ENCODE peak calls at places on chromosomes 11 and 22, in seven cellular contexts. I is IMR-90, B is H9, M is mesenchymal stem cell, D is mesendoderm, H is H1, Z is trophoblast cell. N is an unnamed sample.

GRCh38 chr11:109590782-109591181 is 168.8 kb downstream of the C11orf87 start:
- DNase-seq in B (no peak), H (no peak), D (no peak), I (no peak), Z (no peak), M (no peak), N (no peak)

GRCh38 chr22:20111045-20111688 is 4.7 kb upstream of the RANBP1 start:
- DNase-seq in I (peak; percentile 5), H (no peak), D (peak; percentile 55), B (no peak), M (peak; percentile 44), Z (peak; percentile 31), N (no peak)

GRCh38 chr11:117613521-117613920 is 183.5 kb downstream of the DSCAML1 start:
- DNase-seq in H (peak; percentile 61), I (no peak), M (no peak), Z (no peak), B (peak; percentile 62), D (peak; percentile 86), N (no peak)

GRCh38 chr11:123798513-123799252 is 7.5 kb downstream of the OR6M1 start:
- DNase-seq in B (no peak), H (no peak), D (no peak), Z (no peak), I (no peak), M (no peak), N (no peak)

GRCh38 chr11:33060271-33060670 is 20.9 kb downstream of the TCP11L1 start:
- DNase-seq in I (no peak), Z (no peak), D (no peak), B (no peak), H (no peak), M (no peak), N (no peak)

GRCh38 chr11:72813740-72814138 is 472 bp upstream of the ATG16L2 start:
- DNase-seq in H (no peak), Z (peak; percentile 83), B (peak; percentile 75), I (peak; percentile 66), M (no peak), D (no peak), N (no peak)

GRCh38 chr22:30574095-30574981 is at the start of gene GAL3ST1:
- DNase-seq in M (no peak), I (no peak), Z (no peak), H (no peak), B (peak; percentile 59), D (peak; percentile 30), N (peak; percentile 45)

GRCh38 chr22:48089601-48090331 is 1327.3 kb downstream of the TBC1D22A start:
- DNase-seq in Z (no peak), M (no peak), D (no peak), B (no peak), I (no peak), H (no peak), N (no peak)

GRCh38 chr22:43782448-43782847 is 29.7 kb downstream of the EFCAB6 start:
- DNase-seq in Z (no peak), I (peak; percentile 40), H (no peak), B (no peak), M (no peak), D (no peak), N (no peak)

GRCh38 chr22:48845356-48845936 is 982.2 kb downstream of the BRD1 start:
- DNase-seq in D (no peak), M (no peak), B (no peak), H (no peak), I (no peak), Z (no peak), N (no peak)

DNA sequence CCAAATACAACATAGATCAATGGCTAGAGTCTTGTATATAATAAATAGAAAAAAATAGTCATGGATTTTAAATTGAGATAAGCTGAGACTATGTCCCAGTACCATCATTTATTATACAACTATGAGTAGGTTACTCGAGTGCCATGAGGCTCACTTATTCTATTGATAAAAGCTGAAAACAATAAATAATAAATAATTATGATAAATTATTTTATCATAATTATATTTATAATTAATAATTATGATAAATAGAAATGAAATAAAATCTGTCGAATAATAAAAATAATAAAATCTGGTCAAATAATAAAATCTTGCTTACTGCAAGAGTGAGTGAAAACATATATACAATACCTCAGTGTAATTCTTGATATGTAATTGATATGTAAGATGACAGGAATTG is 801.4 kb downstream of the FAM181B start:
- DNase-seq in D (no peak), Z (no peak), B (no peak), M (no peak), I (no peak), H (no peak), N (no peak)
- H3K23ac ChIP-seq in D (no peak overlapping the region), Z (no peak overlapping the region), B (no peak overlapping the region), M (no peak overlapping the region), I (no peak overlapping the region), H (no peak overlapping the region), N (no peak overlapping the region)

GRCh38 chr11:120613264-120614226 is 102.0 kb downstream of the GRIK4 start:
- DNase-seq in M (no peak), I (no peak), D (peak; percentile 60), Z (no peak), H (no peak), B (no peak), N (no peak)

GRCh38 chr11:120612363-120613263 is 101.1 kb downstream of the GRIK4 start:
- DNase-seq in I (peak; percentile 67), H (no peak), Z (no peak), D (peak; percentile 47), B (no peak), M (peak; percentile 76), N (no peak)

GRCh38 chr11:120622189-120622912 is 110.8 kb downstream of the GRIK4 start:
- DNase-seq in H (no peak), I (no peak), D (no peak), B (no peak), M (peak; percentile 10), Z (peak; percentile 53), N (no peak)

GRCh38 chr11:120618399-120618798 is 106.9 kb downstream of the GRIK4 start:
- DNase-seq in M (no peak), D (no peak), B (no peak), H (no peak), I (no peak), Z (no peak), N (no peak)
- H3K23ac ChIP-seq in M (no peak overlapping the region), D (no peak overlapping the region), B (no peak overlapping the region), H (no peak overlapping the region), I (no peak overlapping the region), Z (no peak overlapping the region), N (no peak overlapping the region)

GRCh38 chr11:81585534-81585933 is 1148.1 kb downstream of the FAM181B start:
- DNase-seq in M (no peak), D (no peak), I (no peak), Z (no peak), H (no peak), B (no peak), N (no peak)
- H3K23ac ChIP-seq in M (no peak overlapping the region), D (no peak overlapping the region), I (no peak overlapping the region), Z (no peak overlapping the region), H (no peak overlapping the region), B (no peak overlapping the region), N (no peak overlapping the region)

DNA sequence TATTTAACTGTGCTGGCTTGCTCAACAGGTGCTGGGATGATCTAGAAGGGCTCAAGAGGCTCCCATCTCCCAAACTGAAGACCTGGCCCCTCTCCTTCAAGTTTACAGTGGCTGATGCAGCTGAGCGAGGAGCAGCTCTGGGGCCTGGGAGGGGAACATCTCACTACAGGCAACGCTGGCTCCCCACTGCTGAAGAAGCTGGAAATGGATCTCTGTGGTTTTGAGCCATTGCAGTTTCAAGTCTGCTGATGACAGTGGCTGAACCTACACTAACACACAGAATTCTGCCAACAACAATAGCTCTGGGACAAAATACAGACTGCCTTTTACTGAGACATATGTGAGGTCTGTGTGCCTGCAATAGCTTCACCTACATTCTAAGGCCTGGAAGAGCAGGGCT is 504.8 kb upstream of the B3GAT1 start:
- DNase-seq in H (no peak), Z (no peak), B (no peak), I (no peak), M (no peak), D (no peak), N (no peak)
- H3K23ac ChIP-seq in H (no peak overlapping the region), Z (no peak overlapping the region), B (no peak overlapping the region), I (no peak overlapping the region), M (no peak overlapping the region), D (no peak overlapping the region), N (no peak overlapping the region)

GRCh38 chr11:44417756-44418437 is 108.0 kb upstream of the ALX4 start:
- DNase-seq in H (no peak), D (no peak), Z (no peak), B (no peak), I (no peak), M (no peak), N (no peak)
- H3K23ac ChIP-seq in H (no peak overlapping the region), D (no peak overlapping the region), Z (no peak overlapping the region), B (no peak overlapping the region), I (no peak overlapping the region), M (no peak overlapping the region), N (no peak overlapping the region)

GRCh38 chr11:119339581-119340334 is 925 bp downstream of the C1QTNF5 start:
- DNase-seq in B (peak; percentile 83), D (peak; percentile 61), I (no peak), Z (no peak), H (peak; percentile 94), M (peak; percentile 66), N (peak; percentile 82)

GRCh38 chr11:119342023-119342300 is 1.3 kb upstream of the C1QTNF5 start:
- DNase-seq in M (no peak), Z (no peak), I (no peak), H (no peak), D (no peak), B (no peak), N (no peak)

GRCh38 chr11:119338946-119339580 is 1.6 kb downstream of the C1QTNF5 start:
- DNase-seq in Z (no peak), B (peak; percentile 40), D (no peak), M (peak; percentile 24), H (peak; percentile 59), I (no peak), N (no peak)

GRCh38 chr11:119341222-119342022 is 739 bp upstream of the C1QTNF5 start:
- DNase-seq in Z (no peak), H (no peak), B (peak; percentile 72), I (no peak), M (no peak), D (no peak), N (no peak)

DNA sequence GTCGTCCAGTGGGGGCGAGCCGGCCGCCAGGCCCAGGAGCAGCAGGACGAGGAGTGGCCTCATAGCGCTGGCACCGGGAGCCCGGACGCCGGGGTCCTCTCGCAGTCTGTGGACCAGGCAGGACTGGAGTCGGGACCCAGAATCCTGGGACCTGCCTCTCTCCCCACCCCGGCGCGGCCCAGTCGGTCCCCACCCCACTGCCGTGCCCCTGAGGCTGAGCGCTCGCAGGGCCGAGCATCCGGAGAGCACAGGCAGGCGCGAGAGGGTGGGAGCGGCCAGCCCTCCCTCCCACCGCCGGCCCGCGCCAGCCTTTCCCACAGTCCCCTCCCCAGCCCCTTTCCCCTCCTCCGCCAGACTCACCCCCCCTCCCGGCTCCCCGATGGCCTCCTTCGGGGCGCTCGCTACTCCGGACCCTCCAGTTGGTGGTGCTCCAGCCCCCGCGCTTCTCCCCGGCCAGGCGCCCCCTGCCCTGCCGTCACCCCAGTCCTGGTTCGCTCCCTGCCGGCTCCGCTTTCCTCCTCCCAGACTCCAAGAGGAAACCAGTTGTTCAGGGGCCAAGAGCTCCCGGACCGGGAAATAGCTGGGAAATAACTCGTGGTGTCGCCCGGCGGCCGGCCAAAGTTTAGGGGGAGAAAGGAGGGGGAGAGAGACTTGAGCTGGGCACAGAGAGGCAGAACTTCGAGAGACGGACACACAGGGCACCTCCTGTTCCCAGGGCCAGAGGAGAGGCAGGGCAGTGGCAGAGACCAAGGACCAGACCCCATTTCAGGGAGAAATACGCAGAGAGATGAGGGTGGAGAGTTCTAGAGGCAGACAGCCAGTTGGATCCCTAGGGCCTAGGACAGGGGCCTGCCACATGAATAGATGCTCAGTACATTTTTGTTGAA is at the start of gene C1QTNF5:
- DNase-seq in D (peak; percentile 48), Z (no peak), I (peak; percentile 57), M (peak; percentile 74), B (peak; percentile 52), H (peak; percentile 70), N (no peak)
- H3K23ac ChIP-seq in D (peak within 1 kb of the TSS; percentile 45), Z (no peak within 1 kb of the TSS), I (peak within 1 kb of the TSS; percentile 57), M (peak within 1 kb of the TSS; percentile 34), B (no peak within 1 kb of the TSS), H (no peak within 1 kb of the TSS), N (peak within 1 kb of the TSS; percentile 92)

N was measured in neuronal stem cell.